ENCODE peak calls at places on chromosomes 5 and 9, in five cellular contexts. M is cardiac fibroblast, S is omental fat pad, U is sigmoid colon, B is H9. A is an unnamed sample.

GRCh38 chr9:23011669-23012068 is 565.0 kb downstream of the DMRTA1 start:
- DNase-seq in M (no peak), U (no peak), B (no peak), S (no peak), A (no peak)

GRCh38 chr5:171629221-171630005 is 156.2 kb upstream of the SMIM23 start:
- DNase-seq in M (no peak), U (peak), S (no peak), B (peak), A (no peak)

GRCh38 chr9:88808019-88808656 is 183.1 kb upstream of the S1PR3 start:
- DNase-seq in B (no peak), U (no peak), M (peak), S (no peak), A (no peak)

GRCh38 chr5:6856658-6857057 is 143.4 kb downstream of the TENT4A start:
- DNase-seq in B (no peak), U (no peak), S (no peak), M (no peak), A (no peak)

GRCh38 chr5:112555691-112556090 is 136.6 kb upstream of the EPB41L4A start:
- DNase-seq in M (no peak), U (no peak), S (no peak), B (no peak), A (no peak)

GRCh38 chr9:70994582-70994981 is 126.8 kb downstream of the TRPM3 start:
- DNase-seq in M (no peak), B (no peak), U (no peak), S (no peak), A (no peak)

GRCh38 chr9:68898781-68899439 is 115.0 kb downstream of the PRKACG start:
- DNase-seq in M (no peak), U (no peak), S (no peak), B (no peak), A (no peak)

GRCh38 chr9:137269231-137269772 is 8.2 kb upstream of the TOR4A start:
- DNase-seq in S (no peak), M (no peak), U (peak), B (no peak), A (no peak)

GRCh38 chr5:107208867-107209266 is 461.9 kb downstream of the EFNA5 start:
- DNase-seq in S (no peak), M (no peak), B (no peak), U (no peak), A (no peak)

GRCh38 chr9:79568337-79569084 is 3.3 kb upstream of the TLE4 start:
- DNase-seq in M (no peak), U (no peak), B (no peak), S (no peak), A (no peak)

GRCh38 chr5:151617841-151618710 is 26.9 kb upstream of the FAT2 start:
- DNase-seq in M (no peak), U (no peak), S (no peak), B (no peak), A (no peak)

GRCh38 chr5:122156724-122157325 is 27.5 kb downstream of the ZNF474 start:
- DNase-seq in M (peak), S (no peak), U (no peak), B (no peak), A (no peak)

GRCh38 chr5:180640301-180640764 is 9.1 kb downstream of the FLT4 start:
- DNase-seq in U (peak), B (no peak), S (peak), M (no peak), A (no peak)

GRCh38 chr5:126003309-126003708 is 419.9 kb upstream of the GRAMD2B start:
- DNase-seq in B (no peak), M (peak), U (no peak), S (no peak), A (peak)

GRCh38 chr5:96439477-96440184 is 6.6 kb upstream of the PCSK1 start:
- DNase-seq in U (no peak), M (peak), S (no peak), B (no peak), A (no peak)

GRCh38 chr5:135458921-135459331 is 6.8 kb upstream of the TIFAB start:
- DNase-seq in M (peak), U (peak), B (no peak), S (no peak), A (no peak)

GRCh38 chr5:16461782-16462181 is 3.8 kb downstream of the ZNF622 start:
- DNase-seq in S (no peak), M (peak), U (no peak), B (no peak), A (no peak)

GRCh38 chr5:41223962-41224361 is 10.6 kb upstream of the C6 start:
- DNase-seq in B (no peak), M (no peak), U (no peak), S (no peak), A (no peak)

GRCh38 chr5:60366489-60366888 is 333.5 kb downstream of the DEPDC1B start:
- DNase-seq in M (no peak), B (no peak), S (no peak), U (no peak), A (no peak)

GRCh38 chr5:466661-467310 is 23.8 kb downstream of the EXOC3 start:
- DNase-seq in S (no peak), U (peak), M (no peak), B (no peak), A (peak)

GRCh38 chr5:10057356-10057755 is 192.3 kb downstream of the ATPSCKMT start:
- DNase-seq in U (no peak), M (no peak), B (no peak), S (no peak), A (peak)

GRCh38 chr5:38263983-38264382 is 5.6 kb downstream of the EGFLAM start:
- DNase-seq in B (no peak), S (no peak), M (no peak), U (no peak), A (no peak)

GRCh38 chr5:167530548-167530947 is 760.9 kb upstream of the WWC1 start:
- DNase-seq in S (no peak), B (no peak), U (no peak), M (no peak), A (no peak)

GRCh38 chr5:28027851-28028250 is 989.5 kb upstream of the CDH9 start:
- DNase-seq in S (no peak), B (no peak), U (no peak), M (no peak), A (no peak)

GRCh38 chr5:320524-321232 is 836 bp upstream of the AHRR start:
- DNase-seq in B (no peak), S (no peak), U (no peak), M (no peak), A (peak)

DNA sequence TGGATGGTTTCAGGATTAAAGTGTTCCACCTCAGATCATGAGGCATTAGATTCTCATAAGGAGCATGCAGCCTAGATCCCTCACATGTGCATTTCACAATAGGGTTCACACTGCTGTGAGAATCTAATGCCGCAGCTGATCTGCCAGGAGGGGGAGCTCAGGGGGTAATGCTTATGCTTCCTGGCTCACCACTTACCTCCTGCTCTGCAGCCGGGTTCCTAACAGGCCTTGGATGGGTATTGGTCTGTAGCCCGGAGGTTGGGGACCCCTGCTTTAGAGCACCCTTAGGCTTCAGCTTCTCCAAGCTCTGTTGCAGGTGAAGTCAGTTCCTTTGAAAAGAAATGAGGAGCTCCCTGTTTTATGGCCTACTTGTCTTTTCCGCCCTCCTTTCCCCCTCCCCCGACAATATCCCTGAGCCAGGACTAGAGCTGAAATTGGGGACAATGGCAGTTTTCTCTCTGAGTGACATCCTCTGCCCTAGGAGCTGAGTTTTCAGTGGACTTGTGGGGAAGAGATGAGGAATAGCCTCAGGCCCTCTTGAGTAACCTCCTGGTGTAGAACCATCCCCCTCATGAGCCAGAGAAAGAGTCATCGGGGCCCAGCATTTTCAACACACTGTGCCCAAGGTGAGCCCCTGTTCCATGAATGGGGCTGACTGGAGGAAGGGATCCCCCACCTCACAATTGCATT is 16.2 kb upstream of the MAT2B start:
- DNase-seq in S (no peak), U (no peak), B (peak), M (peak), A (no peak)
- TF ChIP-seq CTCF in S (no peak), U (no peak), B (peak), M (peak), A (no peak)

GRCh38 chr9:109319631-109320233 is 1.1 kb downstream of the EPB41L4B start:
- DNase-seq in B (no peak), S (no peak), M (no peak), U (no peak), A (no peak)
- TF ChIP-seq CTCF in B (no peak), S (no peak), M (no peak), U (no peak), A (no peak)

GRCh38 chr5:154754460-154755360 is 467 bp upstream of the LARP1 start:
- DNase-seq in B (peak), S (peak), M (peak), U (peak), A (peak)
- TF ChIP-seq CTCF in B (peak), S (peak), M (peak), U (peak), A (peak)

GRCh38 chr5:177494356-177495195 is 2.8 kb downstream of the PDLIM7 start:
- DNase-seq in B (peak), M (peak), S (peak), U (peak), A (no peak)
- TF ChIP-seq CTCF in B (peak), M (peak), S (peak), U (peak), A (no peak)

GRCh38 chr5:80208337-80208736 is 47.5 kb downstream of the SERINC5 start:
- DNase-seq in B (no peak), M (no peak), U (no peak), S (no peak), A (no peak)

GRCh38 chr5:80207832-80208231 is 48.0 kb downstream of the SERINC5 start:
- DNase-seq in S (no peak), M (no peak), B (no peak), U (no peak), A (no peak)

GRCh38 chr5:80210014-80210413 is 45.8 kb downstream of the SERINC5 start:
- DNase-seq in S (no peak), M (no peak), B (no peak), U (no peak), A (no peak)

GRCh38 chr5:80206282-80206681 is 49.6 kb downstream of the SERINC5 start:
- DNase-seq in S (no peak), B (no peak), U (no peak), M (peak), A (no peak)

DNA sequence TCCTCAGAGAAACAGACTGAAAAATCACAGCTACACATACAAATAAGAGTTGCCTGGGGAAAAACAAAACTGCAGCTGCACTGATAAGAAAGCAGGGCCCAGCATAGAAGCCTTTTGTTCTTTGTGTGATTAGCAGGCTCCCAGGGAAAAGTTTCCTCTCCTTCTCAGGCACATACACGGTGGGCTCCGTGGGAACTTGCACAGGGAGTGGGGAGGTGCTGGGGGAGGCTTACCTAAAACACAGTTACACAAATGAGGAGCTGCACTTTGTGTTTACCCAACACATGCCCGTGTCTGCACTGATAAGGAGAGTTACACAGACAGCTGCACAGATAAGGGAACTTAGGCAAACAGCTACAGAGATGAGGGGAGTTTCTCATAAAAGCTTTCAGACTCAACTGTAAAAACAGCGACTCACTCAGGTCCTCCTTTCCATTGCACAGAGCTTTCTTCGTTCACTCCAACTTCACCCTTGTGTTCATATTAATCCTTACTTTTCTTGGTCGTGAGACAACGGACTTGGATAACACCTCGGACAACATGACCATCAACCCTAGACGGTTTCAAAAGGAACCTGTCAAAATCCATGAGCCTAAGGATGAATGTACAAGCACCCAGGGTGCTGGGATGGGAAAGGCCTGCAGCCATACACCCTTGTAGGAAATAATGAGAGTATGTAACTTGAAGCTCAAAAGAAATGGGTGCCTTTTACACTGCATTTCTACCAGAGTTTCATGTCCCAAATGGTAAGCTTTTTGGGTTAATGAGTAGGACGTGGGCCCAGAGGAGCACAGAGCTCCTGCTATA is 50.8 kb downstream of the SERINC5 start:
- DNase-seq in M (peak), S (no peak), U (no peak), B (no peak), A (no peak)
- TF ChIP-seq CTCF in M (no peak), S (no peak), U (no peak), B (no peak), A (no peak)